ENCODE peak calls at places on chromosomes 12 and 14, in four cellular contexts. One of them, this sample, is unnamed.

GRCh38 chr14:53093206-53093605 is 59.9 kb downstream of the DDHD1 start:
- DNase-seq in K562: no peak
- DNase-seq in H1: no peak
- DNase-seq in GM12878: no peak
- DNase-seq in this sample: no peak

GRCh38 chr12:127150479-127150878 is 1116.5 kb upstream of the TMEM132C start:
- DNase-seq in H1: no peak
- DNase-seq in K562: no peak
- DNase-seq in GM12878: no peak
- DNase-seq in this sample: no peak

GRCh38 chr14:77505031-77505430 is 6.4 kb upstream of the ISM2 start:
- DNase-seq in GM12878: no peak
- DNase-seq in K562: no peak
- DNase-seq in H1: no peak
- DNase-seq in this sample: no peak

GRCh38 chr12:132179431-132180362 is 35.4 kb downstream of the NOC4L start:
- DNase-seq in GM12878: no peak
- DNase-seq in H1: no peak
- DNase-seq in K562: no peak
- DNase-seq in this sample: no peak

GRCh38 chr14:93281937-93282336 is 50.9 kb downstream of the BTBD7 start:
- DNase-seq in GM12878: no peak
- DNase-seq in K562: no peak
- DNase-seq in H1: no peak
- DNase-seq in this sample: no peak

GRCh38 chr12:114407034-114407420 is 1.1 kb upstream of the TBX5 start:
- DNase-seq in K562: no peak
- DNase-seq in H1: no peak
- DNase-seq in GM12878: no peak
- DNase-seq in this sample: no peak

GRCh38 chr12:79384551-79384950 is 306.2 kb downstream of the PAWR start:
- DNase-seq in H1: no peak
- DNase-seq in K562: no peak
- DNase-seq in GM12878: no peak
- DNase-seq in this sample: no peak

GRCh38 chr12:46675736-46676135 is 150.1 kb downstream of the SLC38A4 start:
- DNase-seq in H1: no peak
- DNase-seq in K562: peak
- DNase-seq in GM12878: no peak
- DNase-seq in this sample: peak

GRCh38 chr14:66008631-66009030 is 477.5 kb upstream of the CCDC196 start:
- DNase-seq in H1: no peak
- DNase-seq in GM12878: no peak
- DNase-seq in K562: no peak
- DNase-seq in this sample: no peak

GRCh38 chr14:56099081-56099797 is 19.0 kb upstream of the PELI2 start:
- DNase-seq in GM12878: no peak
- DNase-seq in H1: no peak
- DNase-seq in K562: no peak
- DNase-seq in this sample: no peak

GRCh38 chr12:52945389-52946232 is 3.3 kb upstream of the KRT18 start:
- DNase-seq in GM12878: no peak
- DNase-seq in K562: no peak
- DNase-seq in H1: peak
- DNase-seq in this sample: no peak

GRCh38 chr14:64823305-64823985 is 56.3 kb downstream of the SPTB start:
- DNase-seq in K562: peak
- DNase-seq in H1: peak
- DNase-seq in GM12878: no peak
- DNase-seq in this sample: peak

GRCh38 chr12:105729372-105729771 is 398.9 kb downstream of the C12orf75 start:
- DNase-seq in K562: no peak
- DNase-seq in GM12878: no peak
- DNase-seq in H1: no peak
- DNase-seq in this sample: no peak

GRCh38 chr12:53231859-53232640 is at the start of gene RARG:
- DNase-seq in H1: no peak
- DNase-seq in K562: peak
- DNase-seq in GM12878: no peak
- DNase-seq in this sample: peak

GRCh38 chr14:89719371-89720075 is 235.0 kb downstream of the EFCAB11 start:
- DNase-seq in H1: no peak
- DNase-seq in GM12878: no peak
- DNase-seq in K562: no peak
- DNase-seq in this sample: no peak

GRCh38 chr12:33427071-33427470 is 12.5 kb downstream of the SYT10 start:
- DNase-seq in K562: peak
- DNase-seq in H1: no peak
- DNase-seq in GM12878: no peak
- DNase-seq in this sample: no peak

GRCh38 chr12:2589381-2589780 is 205.4 kb upstream of the FKBP4 start:
- DNase-seq in H1: no peak
- DNase-seq in GM12878: no peak
- DNase-seq in K562: no peak
- DNase-seq in this sample: no peak

GRCh38 chr12:130456375-130457199 is 118.9 kb downstream of the PIWIL1 start:
- DNase-seq in K562: no peak
- DNase-seq in GM12878: no peak
- DNase-seq in H1: no peak
- DNase-seq in this sample: no peak

DNA sequence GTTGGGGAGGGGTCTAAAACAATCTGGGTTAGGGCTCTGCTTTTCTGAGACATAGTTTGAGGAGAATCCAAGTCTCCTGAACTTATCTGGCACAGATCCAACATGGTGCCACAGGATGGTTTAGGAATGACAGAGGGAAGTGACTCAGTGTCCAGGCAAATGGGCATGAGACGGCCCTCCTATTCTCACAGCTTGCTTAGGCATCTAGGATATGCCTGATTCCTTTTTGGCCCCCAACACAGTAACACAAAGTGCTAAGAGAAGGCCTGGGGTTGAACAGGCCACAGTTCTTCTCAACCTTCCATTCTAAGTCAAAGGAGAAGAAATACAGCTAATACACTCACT is 117.7 kb downstream of the ZFP36L1 start:
- DNase-seq in GM12878: no peak
- DNase-seq in K562: no peak
- DNase-seq in H1: no peak
- DNase-seq in this sample: no peak
- TF ChIP-seq NRF1 in GM12878: no peak
- TF ChIP-seq NRF1 in K562: no peak
- TF ChIP-seq NRF1 in H1: no peak
- TF ChIP-seq NRF1 in this sample: no peak

GRCh38 chr12:63302269-63302940 is 151.4 kb upstream of the AVPR1A start:
- DNase-seq in H1: no peak
- DNase-seq in GM12878: peak
- DNase-seq in K562: no peak
- DNase-seq in this sample: no peak
- H3K9ac ChIP-seq in H1: no peak
- H3K9ac ChIP-seq in GM12878: no peak
- H3K9ac ChIP-seq in K562: no peak
- H3K9ac ChIP-seq in this sample: no peak

DNA sequence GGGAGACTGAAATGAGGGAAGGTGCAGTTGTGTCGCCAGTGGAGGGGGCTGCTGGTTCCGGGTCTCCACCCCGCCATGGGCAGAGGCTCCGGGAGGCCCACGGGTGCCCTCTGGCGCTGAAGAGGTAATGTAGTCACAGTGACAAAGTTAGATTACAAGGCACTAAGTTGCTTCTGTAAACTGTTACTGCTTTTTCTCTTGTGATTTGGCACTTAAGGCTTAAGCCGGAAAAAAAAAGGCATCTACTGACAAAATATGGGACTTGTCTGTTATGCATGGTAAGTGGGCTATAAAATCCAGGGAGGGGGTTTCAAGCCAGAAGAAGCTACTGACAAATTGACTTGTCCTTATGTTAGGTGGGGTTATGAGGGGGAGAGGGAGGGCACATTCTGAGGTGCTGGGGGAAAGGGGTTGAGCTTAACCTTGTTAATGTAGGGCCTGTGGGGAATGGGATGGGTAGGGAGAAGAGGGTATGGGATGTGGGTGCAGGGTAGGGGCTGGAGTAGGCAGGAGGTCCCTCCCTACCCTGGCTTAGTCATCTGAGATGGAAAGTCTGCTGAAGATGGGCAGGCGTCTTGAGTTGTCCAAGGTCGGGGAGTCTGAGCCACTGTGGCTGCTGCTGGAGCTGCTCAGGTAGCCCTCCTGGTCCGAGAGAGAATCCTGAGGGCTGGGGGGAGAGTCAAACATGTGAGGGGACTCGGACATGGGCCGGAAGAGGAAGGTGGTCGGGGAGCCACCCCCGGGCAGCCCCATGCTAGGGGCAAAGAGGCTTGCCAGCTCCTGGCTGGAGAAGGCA is 3.7 kb downstream of the ZFP36L1 start:
- DNase-seq in GM12878: no peak
- DNase-seq in H1: no peak
- DNase-seq in K562: peak
- DNase-seq in this sample: peak
- TF ChIP-seq NRF1 in GM12878: no peak
- TF ChIP-seq NRF1 in H1: no peak
- TF ChIP-seq NRF1 in K562: no peak
- TF ChIP-seq NRF1 in this sample: peak

DNA sequence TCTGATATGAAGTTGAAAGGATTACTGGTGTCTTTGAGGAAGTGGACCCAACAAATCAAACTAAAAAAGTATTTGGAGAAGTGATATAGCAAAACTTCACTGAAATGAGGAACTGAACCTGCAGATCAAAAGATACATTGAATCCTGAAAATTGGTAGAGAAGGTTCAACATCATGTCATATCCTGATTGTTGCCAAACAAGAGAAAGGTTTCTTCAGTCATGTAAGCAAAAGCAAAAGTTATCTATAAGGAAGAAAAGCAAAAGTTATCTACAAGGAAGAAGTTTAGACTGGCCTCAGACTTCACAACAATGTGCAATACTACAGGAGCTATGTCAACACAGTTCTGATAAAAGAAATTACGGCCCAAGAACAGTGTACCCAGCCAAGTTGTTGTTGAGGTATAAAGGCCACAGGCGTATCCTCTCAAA is 142.7 kb downstream of the RAD51B start:
- DNase-seq in GM12878: peak
- DNase-seq in H1: no peak
- DNase-seq in K562: no peak
- DNase-seq in this sample: no peak
- H3K9ac ChIP-seq in GM12878: no peak
- H3K9ac ChIP-seq in H1: no peak
- H3K9ac ChIP-seq in K562: no peak
- H3K9ac ChIP-seq in this sample: no peak

DNA sequence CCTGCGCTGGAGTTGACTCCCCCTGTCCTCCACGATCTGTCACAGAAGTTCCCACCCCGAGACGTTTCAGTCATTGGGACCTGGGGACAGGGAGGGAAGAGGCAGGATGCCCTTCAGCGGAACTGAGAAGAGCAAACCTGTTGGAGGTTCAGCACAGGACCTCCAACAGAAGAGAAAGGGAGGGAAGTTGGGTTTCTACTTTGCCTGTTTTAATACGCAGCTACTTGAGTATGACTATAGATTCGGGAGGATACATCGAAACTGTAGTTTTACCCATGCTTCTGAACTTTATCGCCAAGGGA is 2.3 kb upstream of the DUSP6 start:
- DNase-seq in GM12878: no peak
- DNase-seq in H1: no peak
- DNase-seq in K562: no peak
- DNase-seq in this sample: no peak
- TF ChIP-seq NRF1 in GM12878: no peak
- TF ChIP-seq NRF1 in H1: no peak
- TF ChIP-seq NRF1 in K562: no peak
- TF ChIP-seq NRF1 in this sample: no peak

GRCh38 chr14:68797180-68797670 is 4.4 kb upstream of the ZFP36L1 start:
- DNase-seq in H1: peak
- DNase-seq in GM12878: no peak
- DNase-seq in K562: peak
- DNase-seq in this sample: no peak
- H3K9ac ChIP-seq in H1: no peak
- H3K9ac ChIP-seq in GM12878: peak
- H3K9ac ChIP-seq in K562: peak
- H3K9ac ChIP-seq in this sample: no peak

DNA sequence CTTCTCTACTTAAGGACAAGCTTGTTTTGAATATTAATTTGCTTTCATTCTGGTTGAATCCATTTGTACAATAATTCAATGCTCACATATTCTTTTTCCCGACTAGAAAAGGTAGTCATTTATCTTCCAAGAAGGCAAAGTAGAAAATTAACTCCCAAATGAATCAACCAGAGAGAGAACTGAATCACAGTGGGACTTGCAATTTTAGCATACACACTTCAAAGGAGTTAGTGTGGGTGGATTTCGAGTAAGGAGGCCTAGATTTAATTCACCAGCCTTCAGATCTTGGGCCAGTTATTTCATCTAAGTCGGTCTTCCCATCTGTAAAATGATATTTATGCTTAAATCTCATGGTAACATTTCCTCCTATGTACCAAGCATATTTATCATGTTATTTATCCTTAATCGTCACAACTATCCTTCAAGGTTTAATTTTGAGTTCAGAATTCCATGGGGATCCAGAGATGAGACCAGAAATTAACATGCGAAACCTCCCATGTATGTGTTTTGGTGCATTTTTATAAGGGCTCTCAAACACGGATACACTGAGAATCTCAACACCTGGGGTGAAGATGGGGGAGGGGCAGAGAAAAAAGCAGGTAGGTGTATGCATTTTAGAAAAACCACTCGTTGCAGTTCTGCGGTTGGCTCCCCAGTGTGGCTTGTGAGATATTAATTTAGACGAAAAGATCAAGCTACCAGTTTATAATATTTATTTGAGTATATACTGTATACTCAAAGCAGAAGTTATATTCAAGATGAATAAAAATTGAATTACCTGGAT is 38.9 kb upstream of the IL22 start:
- DNase-seq in K562: no peak
- DNase-seq in GM12878: no peak
- DNase-seq in H1: no peak
- DNase-seq in this sample: no peak
- TF ChIP-seq NRF1 in K562: no peak
- TF ChIP-seq NRF1 in GM12878: no peak
- TF ChIP-seq NRF1 in H1: no peak
- TF ChIP-seq NRF1 in this sample: no peak

DNA sequence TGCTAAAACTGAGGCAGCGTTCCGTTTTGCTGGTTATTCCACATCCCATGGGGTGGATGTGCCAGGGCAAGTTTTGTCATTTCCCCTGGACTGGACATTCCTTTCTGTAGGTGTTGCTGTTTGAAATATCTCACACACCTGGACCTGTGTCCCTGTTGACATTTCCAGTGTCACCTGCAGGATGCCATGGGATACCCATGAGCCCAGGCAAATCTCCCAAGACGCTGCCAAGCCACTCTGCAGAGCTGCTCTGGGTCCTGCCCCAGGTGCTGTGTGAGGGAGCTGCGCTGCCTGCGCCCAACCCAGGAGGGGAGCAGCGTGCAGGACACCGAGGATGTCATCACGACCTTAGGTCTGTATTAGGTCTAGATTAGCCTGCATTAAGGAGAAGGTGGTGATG is 5.2 kb upstream of the PACS2 start:
- DNase-seq in GM12878: no peak
- DNase-seq in H1: no peak
- DNase-seq in K562: no peak
- DNase-seq in this sample: peak
- H3K9ac ChIP-seq in GM12878: no peak
- H3K9ac ChIP-seq in H1: no peak
- H3K9ac ChIP-seq in K562: no peak
- H3K9ac ChIP-seq in this sample: no peak

GRCh38 chr12:94942663-94943062 is 60.8 kb downstream of the NDUFA12 start:
- DNase-seq in K562: no peak
- DNase-seq in H1: no peak
- DNase-seq in GM12878: no peak
- DNase-seq in this sample: no peak
- TF ChIP-seq NRF1 in K562: no peak
- TF ChIP-seq NRF1 in H1: no peak
- TF ChIP-seq NRF1 in GM12878: no peak
- TF ChIP-seq NRF1 in this sample: no peak